ENCODE peak calls at places on chromosomes 7 and 10, in eight cellular contexts. V is lung, D is WERI-Rb-1, T is body of pancreas, Z is upper lobe of right lung, M is GM23248, F is cardiac muscle cell, P is H1. H is an unnamed sample. For H3K9me3 and H3K27me3, the result is how much of the 10 kb centered on the place peaks cover.

GRCh38 chr10:102621418-102622325 is 22.6 kb upstream of the TRIM8 start:
- DNase-seq in V (no peak), D (no peak), T (no peak), Z (no peak), M (peak), F (no peak), P (no peak), H (peak)

GRCh38 chr10:132948351-132948750 is 6.0 kb upstream of the CFAP46 start:
- DNase-seq in V (no peak), D (no peak), T (no peak), Z (peak), M (no peak), F (no peak), P (no peak), H (no peak)

GRCh38 chr10:9301148-9301547 is 1246.7 kb downstream of the GATA3 start:
- DNase-seq in V (no peak), D (no peak), T (no peak), Z (no peak), M (peak), F (no peak), P (no peak), H (no peak)

GRCh38 chr10:50367732-50368131 is 116.4 kb upstream of the ASAH2 start:
- DNase-seq in V (no peak), D (peak), T (peak), Z (no peak), M (peak), F (peak), P (no peak), H (no peak)

GRCh38 chr10:98563811-98564210 is 117.1 kb upstream of the HPS1 start:
- DNase-seq in V (no peak), D (no peak), T (no peak), Z (no peak), M (no peak), F (no peak), P (no peak), H (no peak)

GRCh38 chr7:91759205-91759863 is 121.2 kb downstream of the MTERF1 start:
- DNase-seq in V (peak), D (no peak), T (peak), Z (peak), M (peak), F (peak), P (peak), H (peak)

GRCh38 chr7:3134715-3135114 is 91.0 kb upstream of the CARD11 start:
- DNase-seq in V (no peak), D (no peak), T (no peak), Z (no peak), M (no peak), F (no peak), P (no peak), H (no peak)

GRCh38 chr7:2688409-2689342 is 674 bp downstream of the AMZ1 start:
- DNase-seq in V (no peak), D (no peak), T (no peak), Z (no peak), M (peak), F (no peak), P (no peak), H (no peak)

GRCh38 chr7:134766779-134767566 is 12.5 kb upstream of the CALD1 start:
- DNase-seq in V (no peak), D (no peak), T (no peak), Z (no peak), M (peak), F (no peak), P (no peak), H (no peak)

GRCh38 chr7:138886501-138886917 is 88.5 kb upstream of the ATP6V0A4 start:
- DNase-seq in V (no peak), D (peak), T (no peak), Z (no peak), M (peak), F (peak), P (no peak), H (no peak)

GRCh38 chr10:78787095-78787494 is 281.7 kb upstream of the ZMIZ1 start:
- DNase-seq in V (no peak), D (no peak), T (no peak), Z (no peak), M (no peak), F (no peak), P (no peak), H (no peak)

GRCh38 chr10:74900297-74900696 is 73.9 kb downstream of the KAT6B start:
- DNase-seq in V (no peak), D (no peak), T (no peak), Z (no peak), M (no peak), F (no peak), P (no peak), H (no peak)

GRCh38 chr10:123997486-123998196 is 95.8 kb downstream of the CHST15 start:
- DNase-seq in V (peak), D (peak), T (no peak), Z (peak), M (peak), F (no peak), P (no peak), H (peak)

GRCh38 chr10:4719040-4719439 is 107.0 kb upstream of the AKR1E2 start:
- DNase-seq in V (no peak), D (no peak), T (no peak), Z (no peak), M (no peak), F (no peak), P (no peak), H (peak)

GRCh38 chr10:58641708-58642107 is 129.0 kb downstream of the BICC1 start:
- DNase-seq in V (no peak), D (no peak), T (no peak), Z (no peak), M (peak), F (no peak), P (no peak), H (no peak)

GRCh38 chr7:129635300-129636029 is 23.9 kb downstream of the NRF1 start:
- DNase-seq in V (peak), D (peak), T (peak), Z (no peak), M (peak), F (peak), P (no peak), H (peak)

GRCh38 chr7:140230517-140230861 is 53.7 kb upstream of the KDM7A start:
- DNase-seq in V (no peak), D (no peak), T (peak), Z (peak), M (peak), F (no peak), P (no peak), H (peak)

GRCh38 chr7:150378115-150378852 is 846 bp upstream of the ZNF775 start:
- DNase-seq in V (peak), D (peak), T (peak), Z (peak), M (peak), F (peak), P (peak), H (peak)

GRCh38 chr10:47023237-47024045 is 112.2 kb downstream of the PTPN20 start:
- DNase-seq in V (peak), D (no peak), T (no peak), Z (peak), M (peak), F (no peak), P (no peak), H (no peak)

GRCh38 chr10:52092390-52092789 is 221.7 kb upstream of the DKK1 start:
- DNase-seq in V (no peak), D (no peak), T (no peak), Z (no peak), M (no peak), F (no peak), P (no peak), H (no peak)

GRCh38 chr10:72616716-72617115 is 9.2 kb downstream of the MICU1 start:
- DNase-seq in V (no peak), D (no peak), T (no peak), Z (no peak), M (no peak), F (no peak), P (no peak), H (no peak)

GRCh38 chr7:50682079-50682478 is 100.6 kb downstream of the GRB10 start:
- DNase-seq in V (no peak), D (no peak), T (no peak), Z (no peak), M (no peak), F (no peak), P (no peak), H (peak)

GRCh38 chr7:67022501-67022900 is 25.9 kb downstream of the TYW1 start:
- DNase-seq in V (no peak), D (no peak), T (no peak), Z (no peak), M (peak), F (no peak), P (no peak), H (no peak)

GRCh38 chr7:39926111-39926510 is 23.9 kb upstream of the CDK13 start:
- DNase-seq in V (no peak), D (no peak), T (no peak), Z (no peak), M (no peak), F (no peak), P (no peak), H (no peak)

GRCh38 chr10:71232089-71232998 is 20.0 kb downstream of the UNC5B start:
- DNase-seq in V (no peak), D (no peak), T (peak), Z (peak), M (peak), F (no peak), P (no peak), H (peak)

GRCh38 chr7:158274404-158274811 is 313.2 kb downstream of the PTPRN2 start:
- DNase-seq in V (no peak), D (no peak), T (no peak), Z (no peak), M (no peak), F (no peak), P (no peak), H (no peak)

GRCh38 chr10:71270301-71270777 is 48.7 kb upstream of the SLC29A3 start:
- DNase-seq in V (no peak), D (peak), T (peak), Z (no peak), M (peak), F (peak), P (peak), H (peak)

GRCh38 chr7:155232911-155233702 is 64.6 kb upstream of the INSIG1 start:
- DNase-seq in V (no peak), D (no peak), T (no peak), Z (no peak), M (peak), F (no peak), P (no peak), H (no peak)

GRCh38 chr7:75813084-75813483 is 522 bp downstream of the CCL24 start:
- DNase-seq in V (no peak), D (no peak), T (no peak), Z (no peak), M (peak), F (no peak), P (no peak), H (no peak)

GRCh38 chr10:30762620-30763019 is 133.1 kb upstream of the LYZL2 start:
- DNase-seq in V (no peak), D (no peak), T (no peak), Z (no peak), M (no peak), F (no peak), P (no peak), H (no peak)

GRCh38 chr10:70119623-70120022 is 13.0 kb downstream of the AIFM2 start:
- DNase-seq in V (no peak), D (no peak), T (no peak), Z (no peak), M (no peak), F (no peak), P (no peak), H (no peak)

GRCh38 chr10:29648983-29649268 is 14.2 kb upstream of the SVIL start:
- DNase-seq in V (no peak), D (no peak), T (no peak), Z (no peak), M (peak), F (no peak), P (no peak), H (peak)

GRCh38 chr10:45425628-45426563 is 51.9 kb downstream of the ALOX5 start:
- DNase-seq in V (no peak), D (peak), T (peak), Z (peak), M (peak), F (no peak), P (no peak), H (peak)

GRCh38 chr7:22189230-22189629 is 167.7 kb downstream of the RAPGEF5 start:
- DNase-seq in V (no peak), D (no peak), T (no peak), Z (no peak), M (no peak), F (no peak), P (no peak), H (no peak)

GRCh38 chr7:135248546-135248945 is 14.9 kb downstream of the STRA8 start:
- DNase-seq in V (no peak), D (no peak), T (no peak), Z (peak), M (peak), F (no peak), P (no peak), H (no peak)

GRCh38 chr10:17088118-17088806 is 41.3 kb downstream of the CUBN start:
- DNase-seq in V (no peak), D (no peak), T (no peak), Z (no peak), M (peak), F (no peak), P (no peak), H (peak)

GRCh38 chr7:154532771-154533170 is 470.2 kb downstream of the PAXIP1 start:
- DNase-seq in V (no peak), D (no peak), T (no peak), Z (no peak), M (no peak), F (no peak), P (no peak), H (no peak)

GRCh38 chr7:96380111-96380512 is 58.2 kb upstream of the SLC25A13 start:
- DNase-seq in V (no peak), D (no peak), T (no peak), Z (peak), M (no peak), F (no peak), P (no peak), H (no peak)

GRCh38 chr7:100806276-100806675 is 21.0 kb downstream of the EPHB4 start:
- DNase-seq in V (no peak), D (no peak), T (no peak), Z (no peak), M (no peak), F (no peak), P (no peak), H (no peak)

GRCh38 chr7:100802951-100803350 is 24.4 kb downstream of the EPHB4 start:
- DNase-seq in V (no peak), D (no peak), T (no peak), Z (no peak), M (peak), F (no peak), P (no peak), H (no peak)

GRCh38 chr7:100801833-100802568 is 25.3 kb downstream of the EPHB4 start:
- DNase-seq in V (peak), D (no peak), T (peak), Z (peak), M (peak), F (no peak), P (no peak), H (peak)

GRCh38 chr7:100803398-100804161 is 23.7 kb downstream of the EPHB4 start:
- DNase-seq in V (peak), D (peak), T (peak), Z (peak), M (peak), F (peak), P (no peak), H (peak)

GRCh38 chr7:100804681-100805431 is 22.5 kb downstream of the EPHB4 start:
- DNase-seq in V (no peak), D (no peak), T (no peak), Z (no peak), M (no peak), F (no peak), P (no peak), H (no peak)
- H3K9me3 ChIP-seq in V (under half), D (under half), T (under half), Z (under half), M (under half), F (under half), P (under half), H (under half)

GRCh38 chr10:22476601-22477364 is 131.5 kb downstream of the SPAG6 start:
- DNase-seq in V (no peak), D (no peak), T (no peak), Z (no peak), M (no peak), F (peak), P (no peak), H (no peak)
- H3K4me3 ChIP-seq in V (no peak), D (no peak), T (no peak), Z (peak), M (peak), F (peak), P (peak), H (no peak)

GRCh38 chr7:32941996-32942782 is 15.1 kb upstream of the FKBP9 start:
- DNase-seq in V (peak), D (peak), T (peak), Z (peak), M (peak), F (peak), P (no peak), H (peak)
- H3K27me3 ChIP-seq in V (under half), D (under half), T (under half), Z (under half), M (under half), F (under half), P (half or more), H (under half)

GRCh38 chr7:48899932-48900331 is 24.4 kb upstream of the CDC14C start:
- DNase-seq in V (no peak), D (no peak), T (no peak), Z (no peak), M (no peak), F (no peak), P (no peak), H (no peak)

GRCh38 chr7:48894574-48894973 is 29.8 kb upstream of the CDC14C start:
- DNase-seq in V (no peak), D (no peak), T (no peak), Z (no peak), M (no peak), F (no peak), P (no peak), H (no peak)
- H3K9me3 ChIP-seq in V (under half), D (under half), T (under half), Z (under half), M (under half), F (under half), P (under half), H (under half)

GRCh38 chr10:86524225-86524982 is 2.8 kb upstream of the WAPL start:
- DNase-seq in V (no peak), D (no peak), T (no peak), Z (no peak), M (no peak), F (no peak), P (no peak), H (no peak)

GRCh38 chr10:86522385-86522855 is 828 bp upstream of the WAPL start:
- DNase-seq in V (no peak), D (no peak), T (no peak), Z (no peak), M (peak), F (no peak), P (no peak), H (no peak)

GRCh38 chr10:86521620-86522384 is at the start of gene WAPL:
- DNase-seq in V (peak), D (peak), T (peak), Z (peak), M (peak), F (peak), P (peak), H (peak)

GRCh38 chr10:86520871-86521619 is 547 bp downstream of the WAPL start:
- DNase-seq in V (peak), D (peak), T (peak), Z (peak), M (peak), F (peak), P (no peak), H (peak)

DNA sequence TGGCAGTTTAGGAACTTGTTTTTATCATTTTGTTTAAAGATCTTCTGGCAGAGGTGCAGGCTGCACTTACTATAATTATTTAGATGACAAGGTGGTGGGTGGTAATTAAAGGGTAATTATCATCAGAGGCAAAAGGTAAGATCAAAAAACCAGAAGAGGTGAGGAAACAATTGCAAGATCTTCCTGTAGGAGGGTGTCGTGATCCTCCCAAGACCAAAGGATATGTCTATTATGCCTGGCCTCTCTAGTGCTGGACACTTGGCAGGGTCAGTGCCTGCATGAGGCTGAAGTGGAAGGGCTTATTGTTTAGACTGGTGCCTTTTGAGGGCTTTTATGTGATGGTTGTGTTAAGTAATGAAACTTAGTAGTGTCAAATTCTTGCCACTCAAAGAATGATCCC is 1.8 kb upstream of the WAPL start:
- DNase-seq in V (no peak), D (no peak), T (no peak), Z (no peak), M (peak), F (peak), P (no peak), H (no peak)
- H3K4me3 ChIP-seq in V (no peak), D (no peak), T (no peak), Z (no peak), M (peak), F (peak), P (peak), H (peak)

DNA sequence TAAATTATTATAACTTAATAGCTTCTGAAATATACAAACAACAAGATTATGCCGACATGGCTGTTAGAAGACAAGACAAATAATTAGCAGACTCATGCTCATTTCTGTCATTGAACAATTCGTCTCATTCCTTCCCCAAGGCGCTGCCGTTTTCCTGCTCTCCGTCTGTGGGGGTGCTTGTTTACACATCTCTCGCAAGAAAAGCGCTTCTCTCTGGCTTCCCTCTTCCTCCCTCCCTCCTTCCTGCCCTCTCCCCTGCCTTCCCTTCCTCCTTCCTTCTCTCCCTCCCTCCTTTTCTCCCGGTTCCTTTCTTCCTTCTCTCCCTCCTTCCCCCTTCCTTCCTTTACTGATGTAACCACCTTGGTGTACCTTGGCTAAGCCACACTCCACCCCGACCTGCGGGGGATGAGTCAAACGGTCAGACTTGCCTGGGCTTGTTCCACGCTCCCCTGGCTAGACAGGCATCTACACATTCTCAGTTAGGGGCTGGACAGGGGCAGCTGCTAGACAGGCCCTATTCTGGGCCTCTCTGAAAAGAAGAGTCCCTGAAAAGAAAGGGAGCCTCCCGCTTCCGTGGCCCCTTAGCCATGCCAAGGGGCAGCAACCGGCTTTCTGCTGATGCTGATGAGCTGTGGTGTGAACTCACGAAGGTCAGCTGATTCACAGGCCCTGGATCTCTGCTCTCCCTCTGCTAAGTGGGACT is 217.0 kb downstream of the TCERG1L start:
- DNase-seq in V (no peak), D (peak), T (no peak), Z (no peak), M (peak), F (no peak), P (no peak), H (no peak)
- H3K27me3 ChIP-seq in V (under half), D (under half), T (under half), Z (under half), M (under half), F (under half), P (under half), H (under half)

H was measured in MG63.